ENCODE peak calls at places on chromosomes 1 and 21, in four cellular contexts. R, J, X and E are unnamed samples.

GRCh38 chr1:94949681-94950661 is 23.1 kb upstream of the CNN3 start:
- DNase-seq in R (no peak), X (no peak), J (peak), E (peak)

GRCh38 chr1:152191260-152191659 is 32.2 kb upstream of the RPTN start:
- DNase-seq in X (no peak), R (no peak), J (no peak), E (no peak)

GRCh38 chr1:91755176-91755575 is 130.8 kb downstream of the TGFBR3 start:
- DNase-seq in X (no peak), R (no peak), J (peak), E (no peak)

GRCh38 chr1:239112536-239112935 is 273.8 kb upstream of the CHRM3 start:
- DNase-seq in R (no peak), J (no peak), X (no peak), E (no peak)

GRCh38 chr21:39363607-39364555 is 15.0 kb upstream of the HMGN1 start:
- DNase-seq in X (peak), J (peak), R (no peak), E (no peak)

GRCh38 chr1:39391741-39392679 is 99.4 kb upstream of the BMP8A start:
- DNase-seq in X (no peak), R (peak), J (peak), E (peak)

GRCh38 chr1:89911186-89911976 is 83.5 kb upstream of the ZNF326 start:
- DNase-seq in X (no peak), J (peak), R (no peak), E (peak)

GRCh38 chr1:44894591-44894990 is 51.5 kb upstream of the PTCH2 start:
- DNase-seq in X (no peak), J (peak), R (no peak), E (peak)

GRCh38 chr1:226637147-226637935 is 88.8 kb downstream of the STUM start:
- DNase-seq in R (no peak), X (no peak), J (peak), E (no peak)

GRCh38 chr1:84613026-84613425 is 38.8 kb upstream of the CTBS start:
- DNase-seq in R (no peak), J (peak), X (no peak), E (no peak)

GRCh38 chr1:101144868-101145808 is 91.7 kb upstream of the S1PR1 start:
- DNase-seq in J (peak), X (no peak), R (peak), E (peak)

GRCh38 chr1:35253941-35254340 is 14.6 kb upstream of the ZMYM4 start:
- DNase-seq in J (no peak), X (no peak), R (no peak), E (no peak)

GRCh38 chr1:31390071-31390470 is 17.2 kb upstream of the FABP3 start:
- DNase-seq in R (no peak), X (no peak), J (no peak), E (no peak)

GRCh38 chr1:201888282-201889033 is at the start of gene SHISA4:
- DNase-seq in R (no peak), X (no peak), J (peak), E (peak)

GRCh38 chr1:224052767-224053166 is 61.1 kb upstream of the FBXO28 start:
- DNase-seq in X (no peak), J (peak), R (no peak), E (peak)

GRCh38 chr1:11653616-11654570 is at the start of gene FBXO2:
- DNase-seq in X (no peak), R (no peak), J (no peak), E (no peak)

GRCh38 chr1:193083365-193084088 is 21.7 kb downstream of the GLRX2 start:
- DNase-seq in X (no peak), J (no peak), R (peak), E (no peak)

GRCh38 chr1:200658037-200658808 is 11.5 kb downstream of the DDX59 start:
- DNase-seq in R (no peak), X (no peak), J (no peak), E (no peak)

GRCh38 chr1:229170778-229171505 is 100.0 kb upstream of the RAB4A start:
- DNase-seq in R (no peak), X (no peak), J (no peak), E (no peak)

GRCh38 chr1:162903246-162903645 is 42.3 kb upstream of the CCDC190 start:
- DNase-seq in R (no peak), X (no peak), J (no peak), E (no peak)

GRCh38 chr1:226677121-226678020 is 61.7 kb downstream of the ITPKB start:
- DNase-seq in X (peak), R (peak), J (peak), E (peak)

GRCh38 chr1:59845091-59845490 is 30.3 kb downstream of the HOOK1 start:
- DNase-seq in R (no peak), X (no peak), J (no peak), E (no peak)

GRCh38 chr1:48021792-48022191 is 24.6 kb upstream of the TRABD2B start:
- DNase-seq in J (no peak), X (no peak), R (no peak), E (no peak)

GRCh38 chr1:45327644-45328515 is 1.2 kb downstream of the HPDL start:
- DNase-seq in X (no peak), J (no peak), R (peak), E (no peak)

GRCh38 chr1:8153961-8154360 is 127.9 kb upstream of the ERRFI1 start:
- DNase-seq in J (no peak), X (no peak), R (no peak), E (no peak)

GRCh38 chr1:24384251-24385090 is 29.1 kb downstream of the STPG1 start:
- DNase-seq in R (peak), X (no peak), J (peak), E (peak)

GRCh38 chr1:16292739-16293138 is 55.8 kb upstream of the CPLANE2 start:
- DNase-seq in J (no peak), R (no peak), X (no peak), E (no peak)

GRCh38 chr1:168621356-168621755 is 45.0 kb downstream of the XCL1 start:
- DNase-seq in R (no peak), J (peak), X (no peak), E (peak)

GRCh38 chr1:164805399-164805798 is 246.4 kb downstream of the PBX1 start:
- DNase-seq in X (no peak), R (no peak), J (peak), E (peak)

GRCh38 chr1:152170287-152170933 is 11.4 kb upstream of the RPTN start:
- DNase-seq in R (no peak), X (no peak), J (no peak), E (no peak)

GRCh38 chr1:235607284-235607683 is 42.3 kb downstream of the GNG4 start:
- DNase-seq in R (no peak), J (no peak), X (no peak), E (no peak)

GRCh38 chr1:1359668-1360468 is 1.5 kb upstream of the MXRA8 start:
- DNase-seq in R (no peak), J (no peak), X (no peak), E (peak)

GRCh38 chr1:113768916-113769598 is 9.8 kb upstream of the PHTF1 start:
- DNase-seq in R (no peak), X (no peak), J (no peak), E (no peak)

GRCh38 chr1:91402023-91402422 is 2.6 kb downstream of the HFM1 start:
- DNase-seq in J (peak), X (peak), R (peak), E (peak)

GRCh38 chr1:229296541-229296941 is 25.6 kb downstream of the RAB4A start:
- DNase-seq in X (no peak), R (no peak), J (peak), E (peak)

GRCh38 chr1:90475623-90476022 is 241.5 kb downstream of the BARHL2 start:
- DNase-seq in X (peak), R (no peak), J (peak), E (no peak)

GRCh38 chr1:204576422-204576821 is 60.2 kb downstream of the MDM4 start:
- DNase-seq in J (no peak), X (no peak), R (no peak), E (no peak)

GRCh38 chr1:160860840-160861505 is 1.7 kb downstream of the CD244 start:
- DNase-seq in R (no peak), X (no peak), J (no peak), E (no peak)